ENCODE peak calls at places on chromosomes 6 and 20, in four cellular contexts. W, V, J and Y are unnamed samples.

GRCh38 chr20:10864076-10864672 is 190.4 kb upstream of the JAG1 start:
- DNase-seq in W (no peak), V (peak; percentile 45), J (no peak), Y (no peak)

GRCh38 chr20:24768226-24768625 is 180.8 kb upstream of the CST7 start:
- DNase-seq in W (no peak), V (no peak), J (no peak), Y (no peak)

GRCh38 chr6:141105481-141105880 is 1027.2 kb upstream of the GJE1 start:
- DNase-seq in W (peak; percentile 15), V (no peak), J (no peak), Y (no peak)

GRCh38 chr6:33658982-33659689 is 38.0 kb downstream of the ITPR3 start:
- DNase-seq in W (no peak), V (no peak), J (no peak), Y (no peak)

GRCh38 chr6:27630727-27631613 is 158.1 kb upstream of the ZNF184 start:
- DNase-seq in W (peak; percentile 89), V (no peak), J (peak; percentile 5), Y (peak; percentile 34)

GRCh38 chr6:89298680-89299450 is 16.2 kb downstream of the GABRR2 start:
- DNase-seq in W (peak; percentile 88), V (no peak), J (no peak), Y (no peak)

GRCh38 chr6:22072939-22073338 is 223.9 kb downstream of the PRL start:
- DNase-seq in W (no peak), V (no peak), J (no peak), Y (no peak)

GRCh38 chr6:13268914-13269532 is 59.3 kb downstream of the TBC1D7 start:
- DNase-seq in W (peak; percentile 67), V (no peak), J (no peak), Y (no peak)

GRCh38 chr6:22613695-22614094 is 44.3 kb downstream of the HDGFL1 start:
- DNase-seq in W (peak; percentile 62), V (no peak), J (no peak), Y (no peak)

GRCh38 chr6:23656257-23656731 is 469.7 kb upstream of the NRSN1 start:
- DNase-seq in W (no peak), V (no peak), J (peak; percentile 34), Y (no peak)

GRCh38 chr20:56626367-56627121 is 2.6 kb upstream of the TFAP2C start:
- DNase-seq in W (peak; percentile 55), V (no peak), J (no peak), Y (no peak)

GRCh38 chr6:79821859-79822258 is 125.5 kb downstream of the ELOVL4 start:
- DNase-seq in W (peak; percentile 22), V (no peak), J (no peak), Y (no peak)

GRCh38 chr6:89443658-89444057 is 10.7 kb downstream of the ANKRD6 start:
- DNase-seq in W (no peak), V (no peak), J (no peak), Y (no peak)

GRCh38 chr6:147604373-147604772 is 95.9 kb downstream of the SAMD5 start:
- DNase-seq in W (no peak), V (no peak), J (no peak), Y (no peak)

GRCh38 chr6:90086517-90086916 is 192.2 kb downstream of the GJA10 start:
- DNase-seq in W (peak; percentile 67), V (no peak), J (no peak), Y (no peak)

GRCh38 chr6:150732765-150733539 is 132.6 kb upstream of the MTHFD1L start:
- DNase-seq in W (no peak), V (no peak), J (no peak), Y (no peak)

GRCh38 chr20:8749986-8750385 is 318.9 kb upstream of the PLCB4 start:
- DNase-seq in W (peak; percentile 72), V (no peak), J (no peak), Y (no peak)

GRCh38 chr20:50107086-50107645 is 5.8 kb downstream of the UBE2V1 start:
- DNase-seq in W (no peak), V (no peak), J (no peak), Y (no peak)

GRCh38 chr6:36971926-36972673 is 13.9 kb downstream of the MTCH1 start:
- DNase-seq in W (no peak), V (no peak), J (no peak), Y (no peak)

GRCh38 chr6:38020593-38020992 is 201.1 kb downstream of the ZFAND3 start:
- DNase-seq in W (no peak), V (no peak), J (no peak), Y (no peak)

GRCh38 chr6:36493859-36494258 is 51.1 kb downstream of the KCTD20 start:
- DNase-seq in W (no peak), V (no peak), J (no peak), Y (no peak)